ENCODE peak calls at places on chromosomes 3 and 15, in six cellular contexts. Q is GM23248, A is mammary epithelial cell, I is uterus, D is adrenal gland, F is testis. P is an unnamed sample.
A peak's percentile ranks its signal among the peaks of the same experiment; 100 is the strongest.

GRCh38 chr3:194718069-194718468 is 32.4 kb downstream of the FAM43A start:
- DNase-seq in Q (no peak), A (no peak), I (no peak), D (no peak), F (no peak), P (no peak)

GRCh38 chr3:183275418-183275817 is 22.4 kb downstream of the B3GNT5 start:
- DNase-seq in Q (peak; percentile 41), A (peak; percentile 64), I (no peak), D (peak; percentile 54), F (peak; percentile 37), P (peak; percentile 85)

GRCh38 chr3:127483902-127484591 is 106.5 kb downstream of the TPRA1 start:
- DNase-seq in Q (no peak), A (no peak), I (no peak), D (no peak), F (no peak), P (no peak)

GRCh38 chr15:101308604-101309435 is 13.8 kb upstream of the SNRPA1 start:
- DNase-seq in Q (no peak), A (no peak), I (peak; percentile 7), D (no peak), F (no peak), P (no peak)

GRCh38 chr15:75887178-75887577 is 16.5 kb upstream of the FBXO22 start:
- DNase-seq in Q (no peak), A (no peak), I (no peak), D (no peak), F (no peak), P (no peak)

GRCh38 chr3:171309906-171310359 is 150.3 kb downstream of the TNIK start:
- DNase-seq in Q (peak; percentile 82), A (peak; percentile 81), I (no peak), D (no peak), F (no peak), P (no peak)

GRCh38 chr15:81301385-81301784 is 22.6 kb downstream of the STARD5 start:
- DNase-seq in Q (no peak), A (no peak), I (no peak), D (no peak), F (no peak), P (no peak)

GRCh38 chr3:22885574-22886348 is 317.4 kb upstream of the UBE2E2 start:
- DNase-seq in Q (no peak), A (no peak), I (no peak), D (no peak), F (no peak), P (no peak)

GRCh38 chr3:101829066-101829830 is 20.1 kb upstream of the NFKBIZ start:
- DNase-seq in Q (peak; percentile 82), A (peak; percentile 56), I (peak; percentile 73), D (peak; percentile 75), F (peak; percentile 48), P (no peak)

GRCh38 chr15:36579792-36580431 is 486 bp downstream of the CDIN1 start:
- DNase-seq in Q (peak; percentile 56), A (no peak), I (no peak), D (peak; percentile 38), F (peak; percentile 52), P (no peak)

GRCh38 chr3:194496217-194496881 is 9.5 kb upstream of the ATP13A3 start:
- DNase-seq in Q (no peak), A (peak; percentile 28), I (no peak), D (no peak), F (no peak), P (no peak)

GRCh38 chr3:183475019-183475418 is 46.6 kb upstream of the MCF2L2 start:
- DNase-seq in Q (no peak), A (no peak), I (no peak), D (no peak), F (no peak), P (no peak)

GRCh38 chr3:49785565-49786356 is 581 bp downstream of the IP6K1 start:
- DNase-seq in Q (peak; percentile 71), A (peak; percentile 44), I (no peak), D (peak; percentile 65), F (peak; percentile 64), P (peak; percentile 40)

GRCh38 chr15:45253330-45253729 is 1.3 kb downstream of the SLC28A2 start:
- DNase-seq in Q (no peak), A (no peak), I (no peak), D (no peak), F (no peak), P (no peak)

GRCh38 chr15:71821547-71822129 is 11.3 kb downstream of the NR2E3 start:
- DNase-seq in Q (no peak), A (no peak), I (no peak), D (no peak), F (no peak), P (no peak)

GRCh38 chr3:169260296-169260695 is 403.2 kb downstream of the MECOM start:
- DNase-seq in Q (no peak), A (no peak), I (no peak), D (no peak), F (no peak), P (no peak)

DNA sequence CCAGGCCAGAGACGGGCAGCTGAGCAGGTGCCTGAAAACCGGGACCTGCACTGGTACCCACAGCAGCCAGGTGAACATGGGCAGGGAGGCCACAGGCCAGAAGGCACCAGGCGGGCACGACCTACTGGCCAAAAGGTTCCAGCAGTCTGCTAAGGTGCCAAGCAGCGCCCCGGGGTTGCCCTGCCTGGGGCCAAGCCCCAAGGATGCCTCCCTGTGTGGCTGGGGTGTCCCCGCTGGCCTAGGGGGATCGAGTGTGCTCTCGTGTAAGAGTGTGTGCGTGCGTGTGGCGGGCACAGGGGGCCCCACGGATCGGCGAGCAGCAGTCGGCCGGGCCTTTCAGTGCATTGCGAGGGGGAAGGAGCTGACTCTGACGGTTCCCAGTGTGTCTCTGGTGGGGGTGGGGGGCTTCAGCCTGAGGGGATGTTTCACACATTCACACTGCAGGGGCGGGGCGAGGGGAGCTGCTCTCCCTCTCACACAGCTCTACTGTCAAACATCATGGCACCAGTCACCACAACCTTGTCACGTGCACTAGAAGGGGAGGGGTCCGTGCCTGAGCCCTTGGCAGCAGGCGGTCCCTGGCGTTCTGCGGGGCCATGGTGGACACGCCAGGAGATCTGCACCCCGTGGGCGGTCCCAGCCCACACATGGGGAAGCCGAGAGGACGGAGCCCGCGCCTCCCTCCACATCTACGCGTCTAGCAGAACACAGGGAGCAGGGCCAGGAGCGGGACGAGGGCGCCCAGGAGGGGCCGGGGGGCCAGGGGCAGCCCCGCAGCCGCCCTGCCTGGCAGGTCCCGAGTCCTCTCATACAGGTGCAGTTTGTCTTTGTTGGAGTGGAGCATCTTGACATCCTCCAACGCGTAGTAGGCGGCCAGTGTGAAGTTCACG is 44.5 kb downstream of the RGMA start:
- DNase-seq in Q (no peak), A (no peak), I (no peak), D (no peak), F (no peak), P (no peak)
- H3K4me1 ChIP-seq in Q (no peaks in the 10 kb centered on the region), A (peaks cover 7% of the 10 kb centered on the region), I (no peaks in the 10 kb centered on the region), D (no peaks in the 10 kb centered on the region), F (peaks cover 10% of the 10 kb centered on the region), P (no peaks in the 10 kb centered on the region)

DNA sequence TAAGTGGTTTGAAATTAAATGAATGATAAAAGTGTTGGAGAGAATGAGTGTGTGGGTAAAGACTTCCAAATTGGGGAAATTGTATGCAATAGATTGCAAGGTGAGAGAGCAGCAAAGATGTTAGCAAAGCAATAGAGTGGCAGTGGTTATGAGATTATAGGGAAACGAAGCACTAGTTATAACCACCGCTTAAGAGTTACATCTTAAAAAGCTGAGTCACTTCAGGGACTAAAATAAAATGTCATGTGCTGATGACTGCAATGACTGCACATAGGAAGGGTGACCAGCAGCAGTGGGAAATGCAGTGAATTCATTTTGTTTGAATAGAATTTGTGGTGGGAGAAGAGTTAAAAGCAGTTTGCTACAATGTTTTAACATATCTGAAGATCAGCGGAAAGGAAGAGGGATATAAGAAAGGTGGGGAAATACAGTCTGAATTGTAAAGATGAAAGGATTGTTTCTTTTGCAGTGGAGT is 127.3 kb downstream of the RAP2B start:
- DNase-seq in Q (peak; percentile 74), A (peak; percentile 38), I (no peak), D (no peak), F (no peak), P (peak; percentile 6)
- H3K4me1 ChIP-seq in Q (peaks cover 39% of the 10 kb centered on the region), A (peaks cover 51% of the 10 kb centered on the region), I (no peaks in the 10 kb centered on the region), D (no peaks in the 10 kb centered on the region), F (peaks cover 25% of the 10 kb centered on the region), P (no peaks in the 10 kb centered on the region)

DNA sequence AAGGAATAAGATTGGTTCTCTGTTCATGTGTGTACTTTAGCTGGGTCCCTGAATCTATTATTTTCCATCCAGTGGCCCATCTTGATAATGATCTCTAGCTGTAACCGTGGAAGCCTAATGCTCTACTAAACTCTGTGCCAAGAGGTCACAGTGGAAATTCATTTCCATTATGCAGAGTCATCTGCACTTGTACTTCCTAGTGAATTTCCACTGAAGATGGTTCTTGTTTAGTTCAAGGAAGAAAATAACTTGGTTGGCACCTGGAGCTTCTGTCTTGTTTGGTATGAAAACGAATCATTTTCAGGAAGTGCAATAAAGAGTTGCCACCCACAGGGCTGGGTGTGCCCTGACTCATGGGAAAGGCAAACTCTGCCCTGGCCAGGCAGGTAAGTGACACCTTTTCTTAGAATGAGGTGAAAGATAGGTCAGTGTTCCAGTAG is 10.3 kb downstream of the LPP start:
- DNase-seq in Q (no peak), A (peak; percentile 65), I (no peak), D (no peak), F (no peak), P (no peak)
- H3K4me1 ChIP-seq in Q (peaks cover 10% of the 10 kb centered on the region), A (peaks cover 11% of the 10 kb centered on the region), I (peaks cover 4% of the 10 kb centered on the region), D (peaks cover 15% of the 10 kb centered on the region), F (peaks cover 8% of the 10 kb centered on the region), P (peaks cover 4% of the 10 kb centered on the region)

DNA sequence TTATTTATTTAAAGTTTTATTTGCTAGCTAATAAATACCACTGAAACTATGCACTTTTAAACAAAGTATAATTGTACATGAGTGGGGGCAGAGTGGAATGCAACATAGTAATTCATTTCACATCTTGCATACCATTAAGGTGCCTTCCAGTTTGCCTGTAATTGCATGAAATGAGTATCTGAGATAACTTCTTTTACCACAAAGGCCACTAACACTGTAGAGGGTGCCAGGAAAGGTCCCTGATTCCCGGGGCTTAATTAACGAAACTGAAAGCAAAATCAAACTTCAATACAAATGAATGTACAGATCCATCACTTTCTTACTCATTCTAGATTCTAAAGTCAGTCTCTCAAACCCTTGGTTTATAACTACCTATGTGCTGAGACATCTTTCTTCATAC is 2.1 kb downstream of the CD47 start:
- DNase-seq in Q (peak; percentile 50), A (peak; percentile 44), I (no peak), D (no peak), F (no peak), P (no peak)
- H3K4me1 ChIP-seq in Q (peaks cover 7% of the 10 kb centered on the region), A (peaks cover 9% of the 10 kb centered on the region), I (no peaks in the 10 kb centered on the region), D (peaks cover 8% of the 10 kb centered on the region), F (peaks cover 8% of the 10 kb centered on the region), P (no peaks in the 10 kb centered on the region)

P was measured in cardiac muscle cell.